ENCODE peak calls at places on chromosomes 3 and 15, in nine cellular contexts. X is fibroblast of lung; M is GM23338; V is CD8-positive, alpha-beta T cell; F is breast epithelium; Y is tibial artery; L is astrocyte; N is adrenal gland; W is brain microvascular endothelial cell. U is an unnamed sample.

GRCh38 chr3:133380481-133381225 is 19.2 kb upstream of the BFSP2 start:
- DNase-seq in X (no peak), M (no peak), V (no peak), F (no peak), Y (no peak), L (no peak), N (no peak), W (no peak), U (no peak)

GRCh38 chr3:112437146-112438022 is 61.9 kb downstream of the BTLA start:
- DNase-seq in X (peak; percentile 57), M (peak; percentile 71), V (no peak), F (no peak), Y (no peak), L (peak; percentile 6), N (no peak), W (peak; percentile 68), U (peak; percentile 8)

GRCh38 chr3:30597131-30597768 is 9.2 kb upstream of the TGFBR2 start:
- DNase-seq in X (peak; percentile 87), M (no peak), V (no peak), F (no peak), Y (no peak), L (peak; percentile 93), N (no peak), W (peak; percentile 45), U (no peak)

GRCh38 chr3:150681037-150681436 is 22.7 kb downstream of the ERICH6 start:
- DNase-seq in X (no peak), M (no peak), V (no peak), F (no peak), Y (no peak), L (no peak), N (no peak), W (no peak), U (no peak)

GRCh38 chr3:59812778-59813558 is 763.1 kb upstream of the CFAP20DC start:
- DNase-seq in X (no peak), M (peak; percentile 47), V (no peak), F (no peak), Y (no peak), L (peak; percentile 63), N (no peak), W (no peak), U (no peak)

GRCh38 chr15:38129531-38130199 is 123.0 kb upstream of the SPRED1 start:
- DNase-seq in X (peak; percentile 100), M (no peak), V (no peak), F (no peak), Y (peak; percentile 89), L (peak; percentile 100), N (peak; percentile 72), W (peak; percentile 96), U (peak; percentile 98)

GRCh38 chr3:54865316-54865715 is 62.5 kb downstream of the LRTM1 start:
- DNase-seq in X (no peak), M (no peak), V (no peak), F (no peak), Y (no peak), L (no peak), N (peak; percentile 48), W (no peak), U (no peak)

GRCh38 chr3:121463745-121464144 is 82.0 kb downstream of the POLQ start:
- DNase-seq in X (no peak), M (no peak), V (no peak), F (no peak), Y (no peak), L (no peak), N (no peak), W (no peak), U (no peak)

GRCh38 chr3:150222190-150222548 is 185.9 kb upstream of the TSC22D2 start:
- DNase-seq in X (no peak), M (no peak), V (no peak), F (no peak), Y (no peak), L (no peak), N (no peak), W (no peak), U (no peak)

GRCh38 chr15:89665449-89666146 is 10.3 kb upstream of the KIF7 start:
- DNase-seq in X (peak; percentile 65), M (peak; percentile 76), V (no peak), F (no peak), Y (no peak), L (peak; percentile 58), N (peak; percentile 62), W (peak; percentile 16), U (no peak)

GRCh38 chr15:68614621-68615035 is 35.8 kb downstream of the CORO2B start:
- DNase-seq in X (no peak), M (peak; percentile 88), V (no peak), F (no peak), Y (no peak), L (no peak), N (no peak), W (no peak), U (no peak)

GRCh38 chr3:53590606-53591005 is 96.2 kb downstream of the CACNA1D start:
- DNase-seq in X (no peak), M (no peak), V (no peak), F (no peak), Y (no peak), L (no peak), N (no peak), W (no peak), U (no peak)

GRCh38 chr15:62739507-62739906 is 303.0 kb upstream of the TPM1 start:
- DNase-seq in X (peak; percentile 8), M (no peak), V (no peak), F (no peak), Y (no peak), L (peak; percentile 89), N (no peak), W (peak; percentile 29), U (no peak)

GRCh38 chr3:129349791-129350190 is 71.1 kb downstream of the HMCES start:
- DNase-seq in X (no peak), M (no peak), V (no peak), F (no peak), Y (no peak), L (no peak), N (no peak), W (no peak), U (no peak)

GRCh38 chr15:85414495-85414894 is 34.1 kb downstream of the AKAP13 start:
- DNase-seq in X (peak; percentile 71), M (no peak), V (no peak), F (no peak), Y (no peak), L (no peak), N (no peak), W (no peak), U (no peak)
- TF ChIP-seq CTCF in X (peak; percentile 24), M (no peak), V (peak; percentile 40), F (no peak), Y (peak; percentile 15), L (peak; percentile 8), N (no peak), W (no peak), U (peak; percentile 27)

GRCh38 chr3:137410028-137410427 is 354.1 kb upstream of the SOX14 start:
- DNase-seq in X (no peak), M (no peak), V (no peak), F (no peak), Y (no peak), L (no peak), N (no peak), W (no peak), U (no peak)

GRCh38 chr3:137409584-137409983 is 354.5 kb upstream of the SOX14 start:
- DNase-seq in X (no peak), M (peak; percentile 55), V (no peak), F (no peak), Y (no peak), L (no peak), N (no peak), W (no peak), U (no peak)
- TF ChIP-seq CTCF in X (no peak), M (peak; percentile 58), V (no peak), F (no peak), Y (no peak), L (no peak), N (no peak), W (no peak), U (no peak)

DNA sequence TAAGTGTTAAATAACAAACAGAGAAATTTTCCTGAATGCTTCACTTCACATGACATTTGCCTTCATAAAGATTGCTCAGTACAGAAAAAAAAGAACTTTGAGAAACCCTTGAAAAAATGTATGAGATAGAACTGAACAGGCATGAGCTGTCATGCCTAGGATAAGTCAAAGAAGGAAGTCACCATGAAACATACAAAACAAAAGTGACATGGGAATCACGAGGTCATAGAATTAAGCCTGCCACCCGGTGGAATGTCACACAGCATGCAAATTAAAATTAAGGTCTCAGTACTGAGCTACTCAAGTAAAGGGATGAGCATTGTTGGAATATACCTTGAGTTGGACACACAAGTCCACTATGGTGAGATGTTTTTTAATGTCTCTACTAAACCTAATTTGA is 652.5 kb upstream of the NECTIN3 start:
- DNase-seq in X (no peak), M (peak; percentile 8), V (no peak), F (no peak), Y (no peak), L (no peak), N (no peak), W (no peak), U (no peak)
- TF ChIP-seq CTCF in X (no peak), M (peak; percentile 36), V (no peak), F (no peak), Y (no peak), L (no peak), N (no peak), W (no peak), U (no peak)

DNA sequence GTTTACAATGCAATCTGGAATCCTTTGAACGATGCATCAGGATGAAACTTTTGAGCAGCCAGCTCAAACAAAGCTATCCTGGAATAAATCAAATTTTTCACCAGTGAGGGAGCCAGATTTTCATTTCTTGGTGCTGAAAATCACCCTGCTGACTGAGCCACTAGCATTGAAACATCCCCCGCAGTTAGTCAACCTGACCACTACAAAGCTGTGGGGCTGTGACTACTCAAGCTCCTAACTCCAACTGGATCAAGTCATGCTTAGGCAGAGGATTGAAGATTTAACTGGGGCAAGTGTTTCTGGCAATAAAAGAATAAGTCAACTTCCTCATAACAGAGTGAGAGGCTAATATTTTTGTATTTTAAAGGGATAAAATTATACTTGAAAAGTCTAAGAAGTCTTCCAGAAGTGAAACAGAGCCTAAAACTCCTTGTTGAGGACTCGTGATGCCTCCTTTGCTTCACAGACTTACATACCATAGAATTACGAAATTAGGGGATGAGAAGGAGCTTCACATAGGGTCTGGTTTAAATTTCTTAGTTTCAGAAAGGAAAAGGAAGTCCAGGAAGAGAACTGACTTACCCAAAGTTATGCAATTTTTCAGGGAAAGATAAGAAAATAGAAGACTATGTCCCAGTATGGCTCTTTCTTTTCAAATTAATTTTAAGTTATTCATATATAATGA is 177.8 kb downstream of the SERPINI1 start:
- DNase-seq in X (peak; percentile 30), M (peak; percentile 77), V (no peak), F (no peak), Y (no peak), L (peak; percentile 32), N (no peak), W (peak; percentile 35), U (no peak)
- TF ChIP-seq CTCF in X (peak; percentile 9), M (peak; percentile 27), V (no peak), F (no peak), Y (no peak), L (no peak), N (no peak), W (peak; percentile 47), U (no peak)

DNA sequence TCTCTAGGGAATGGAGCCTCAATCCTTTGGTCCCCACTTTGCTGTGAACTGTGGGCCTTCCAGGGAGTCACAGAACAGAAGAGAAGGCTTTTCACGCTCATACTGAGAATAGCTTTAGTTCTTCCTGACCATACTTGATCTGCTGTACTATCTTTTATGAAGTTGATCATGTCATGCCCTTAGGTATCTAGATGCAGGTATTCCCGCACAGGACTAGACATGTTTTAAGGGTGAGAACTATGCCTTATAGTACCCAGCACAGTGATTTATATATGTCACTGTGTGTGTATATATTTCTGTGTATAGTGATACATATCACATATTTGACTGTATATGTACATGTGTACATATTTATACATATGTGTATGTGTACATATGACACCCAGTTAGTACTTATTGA is 358.4 kb upstream of the SEMA6D start:
- DNase-seq in X (no peak), M (no peak), V (no peak), F (no peak), Y (no peak), L (no peak), N (no peak), W (no peak), U (no peak)
- TF ChIP-seq CTCF in X (no peak), M (no peak), V (no peak), F (no peak), Y (no peak), L (no peak), N (no peak), W (no peak), U (no peak)

U was measured in AG04450.